ENCODE peak calls at places on chromosomes 3 and 15, in five cellular contexts. T is aorta; I is hepatocyte; N is stomach; W is CD8-positive, alpha-beta memory T cell. O is an unnamed sample. For H3K9me3 and H3K4me1, the result is how much of the 10 kb centered on the place peaks cover.

GRCh38 chr3:107211608-107212007 is 165.6 kb upstream of the CCDC54 start:
- DNase-seq in T (no peak), I (no peak), N (no peak), W (no peak), O (no peak)

GRCh38 chr3:125142418-125142778 is 70.2 kb downstream of the SLC12A8 start:
- DNase-seq in T (no peak), I (no peak), N (no peak), W (no peak), O (no peak)

GRCh38 chr3:124453221-124453620 is 277.0 kb upstream of the UMPS start:
- DNase-seq in T (no peak), I (no peak), N (no peak), W (no peak), O (no peak)

GRCh38 chr3:172150896-172151295 is 111.5 kb downstream of the FNDC3B start:
- DNase-seq in T (no peak), I (no peak), N (no peak), W (no peak), O (no peak)

GRCh38 chr3:195900426-195901355 is 7.7 kb downstream of the TNK2 start:
- DNase-seq in T (peak), I (peak), N (peak), W (no peak), O (no peak)

GRCh38 chr15:29035571-29036285 is 150.0 kb downstream of the APBA2 start:
- DNase-seq in T (no peak), I (no peak), N (no peak), W (no peak), O (no peak)

GRCh38 chr15:41161736-41162135 is 45.7 kb upstream of the INO80 start:
- DNase-seq in T (no peak), I (no peak), N (no peak), W (no peak), O (no peak)

GRCh38 chr3:188631291-188632010 is 477.5 kb downstream of the LPP start:
- DNase-seq in T (no peak), I (no peak), N (no peak), W (no peak), O (no peak)

GRCh38 chr15:95603802-95604201 is 726.7 kb upstream of the NR2F2 start:
- DNase-seq in T (no peak), I (no peak), N (no peak), W (no peak), O (no peak)

GRCh38 chr3:134829716-134830115 is 34.7 kb downstream of the EPHB1 start:
- DNase-seq in T (no peak), I (no peak), N (no peak), W (no peak), O (no peak)

GRCh38 chr3:44913868-44914468 is 39.6 kb downstream of the TGM4 start:
- DNase-seq in T (peak), I (peak), N (peak), W (peak), O (peak)

DNA sequence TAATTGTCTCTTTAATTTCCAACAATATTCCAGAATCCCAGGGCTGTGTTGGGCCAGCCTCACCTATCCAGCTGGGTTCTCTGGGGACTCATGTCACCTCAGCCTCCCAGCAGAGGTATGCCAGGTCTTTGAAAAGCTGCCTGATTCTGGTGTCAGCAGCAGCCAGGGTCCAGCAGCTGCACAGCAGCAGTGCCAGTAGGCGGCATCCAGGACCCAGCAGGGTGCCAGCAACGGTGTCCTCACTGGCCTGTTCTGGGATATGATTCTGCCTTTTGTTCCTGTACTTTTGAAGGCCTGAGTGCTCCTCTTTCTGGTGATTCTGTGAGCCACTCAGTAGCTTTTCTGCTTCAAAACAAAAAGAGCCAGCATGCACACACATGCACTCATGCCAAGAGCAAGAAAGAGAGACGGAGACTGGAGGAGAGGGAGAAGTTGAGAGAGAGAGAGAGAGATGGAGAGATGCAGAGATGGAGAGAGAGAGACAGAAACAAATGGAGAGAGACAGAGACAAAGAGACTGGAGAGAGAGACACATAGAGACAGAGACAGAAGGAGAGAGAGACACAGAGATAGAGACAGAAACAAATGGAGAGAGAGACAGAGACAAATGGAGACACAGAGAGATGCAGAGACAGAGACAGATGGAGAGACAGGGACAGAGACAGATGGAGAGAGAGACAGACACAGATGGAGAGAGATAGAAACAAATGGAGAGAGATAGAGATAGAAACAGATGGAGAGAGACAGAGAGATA is 205.7 kb downstream of the UACA start:
- DNase-seq in T (no peak), I (no peak), N (peak), W (peak), O (no peak)
- H3K4me3 ChIP-seq in T (no peak), I (no peak), N (no peak), W (peak), O (no peak)

GRCh38 chr15:87368511-87368910 is 888.0 kb downstream of the NTRK3 start:
- DNase-seq in T (no peak), I (no peak), N (no peak), W (no peak), O (no peak)

GRCh38 chr15:87365221-87365620 is 891.3 kb downstream of the NTRK3 start:
- DNase-seq in T (no peak), I (no peak), N (no peak), W (no peak), O (no peak)

GRCh38 chr15:87369269-87369668 is 887.3 kb downstream of the NTRK3 start:
- DNase-seq in T (no peak), I (no peak), N (no peak), W (no peak), O (no peak)
- H3K9me3 ChIP-seq in T (under half), I (under half), N (under half), W (under half), O (under half)

GRCh38 chr3:11587766-11588165 is 55.9 kb downstream of the VGLL4 start:
- DNase-seq in T (no peak), I (no peak), N (no peak), W (no peak), O (no peak)

GRCh38 chr3:11588755-11589154 is 55.0 kb downstream of the VGLL4 start:
- DNase-seq in T (no peak), I (no peak), N (no peak), W (no peak), O (no peak)

GRCh38 chr3:11589706-11590105 is 54.0 kb downstream of the VGLL4 start:
- DNase-seq in T (no peak), I (no peak), N (no peak), W (no peak), O (no peak)

GRCh38 chr3:11591006-11591360 is 52.7 kb downstream of the VGLL4 start:
- DNase-seq in T (no peak), I (no peak), N (no peak), W (no peak), O (no peak)

DNA sequence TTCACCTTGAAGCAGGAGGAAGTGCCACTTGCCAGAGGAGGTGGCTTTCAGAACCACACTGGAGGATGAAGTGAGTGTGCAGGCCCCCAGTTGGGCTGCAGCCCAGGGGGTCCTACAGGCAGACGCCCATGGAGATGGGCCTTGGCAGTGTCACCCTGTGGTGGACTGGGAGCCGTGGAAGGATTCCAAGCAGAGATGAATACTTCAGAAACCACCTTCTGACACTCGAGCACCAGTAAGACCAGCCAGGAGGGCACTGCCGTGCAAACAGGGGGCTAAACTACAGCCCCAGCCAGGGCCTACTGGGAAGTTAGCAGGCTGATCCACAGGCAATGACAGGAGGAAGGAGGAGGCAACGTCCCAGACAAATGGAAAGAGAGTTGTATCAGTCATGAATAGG is 55.4 kb downstream of the VGLL4 start:
- DNase-seq in T (no peak), I (no peak), N (no peak), W (no peak), O (no peak)
- H3K4me1 ChIP-seq in T (under half), I (under half), N (half or more), W (under half), O (under half)

DNA sequence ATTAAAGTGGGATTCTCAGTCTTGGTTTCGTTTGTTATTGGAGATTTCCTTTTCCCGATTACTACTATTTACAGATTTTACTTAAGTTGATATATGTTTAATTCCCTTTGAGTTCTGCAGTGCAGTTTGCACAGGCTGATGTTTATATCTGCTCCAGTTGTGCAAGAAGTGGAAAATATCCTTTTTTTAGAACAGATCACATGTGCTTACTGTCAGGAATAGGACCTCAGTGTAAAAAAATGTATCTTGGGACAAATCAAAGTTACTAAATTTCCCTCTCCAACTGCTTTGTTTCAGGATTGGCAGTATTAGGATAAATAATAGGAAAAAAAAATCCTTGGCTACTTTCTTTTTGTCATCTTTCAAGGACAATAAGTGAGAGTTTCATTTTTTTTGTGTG is 6.9 kb downstream of the MITF start:
- DNase-seq in T (no peak), I (no peak), N (no peak), W (no peak), O (no peak)
- H3K4me3 ChIP-seq in T (no peak), I (no peak), N (no peak), W (no peak), O (no peak)

GRCh38 chr15:80662756-80663553 is 32.2 kb upstream of the ABHD17C start:
- DNase-seq in T (no peak), I (no peak), N (no peak), W (no peak), O (no peak)

GRCh38 chr15:80659375-80659774 is 35.7 kb upstream of the ABHD17C start:
- DNase-seq in T (no peak), I (no peak), N (no peak), W (no peak), O (no peak)

GRCh38 chr15:80662129-80662528 is 33.0 kb upstream of the ABHD17C start:
- DNase-seq in T (no peak), I (no peak), N (no peak), W (no peak), O (no peak)

GRCh38 chr15:80665151-80665550 is 30.0 kb upstream of the ABHD17C start:
- DNase-seq in T (no peak), I (no peak), N (no peak), W (no peak), O (no peak)

GRCh38 chr15:80660114-80660513 is 35.0 kb upstream of the ABHD17C start:
- DNase-seq in T (no peak), I (peak), N (peak), W (no peak), O (no peak)
- H3K9me3 ChIP-seq in T (under half), I (under half), N (under half), W (under half), O (under half)

GRCh38 chr15:74424901-74425528 is 8.7 kb downstream of the SEMA7A start:
- DNase-seq in T (no peak), I (no peak), N (no peak), W (no peak), O (no peak)

GRCh38 chr15:74422370-74422722 is 11.4 kb downstream of the SEMA7A start:
- DNase-seq in T (no peak), I (no peak), N (no peak), W (no peak), O (no peak)

GRCh38 chr15:74422723-74423442 is 10.9 kb downstream of the SEMA7A start:
- DNase-seq in T (no peak), I (no peak), N (no peak), W (no peak), O (no peak)

GRCh38 chr15:74425634-74426033 is 8.1 kb downstream of the SEMA7A start:
- DNase-seq in T (no peak), I (no peak), N (no peak), W (no peak), O (no peak)

GRCh38 chr15:74423443-74424257 is 10.1 kb downstream of the SEMA7A start:
- DNase-seq in T (no peak), I (no peak), N (no peak), W (no peak), O (no peak)
- H3K4me1 ChIP-seq in T (under half), I (under half), N (under half), W (under half), O (under half)

DNA sequence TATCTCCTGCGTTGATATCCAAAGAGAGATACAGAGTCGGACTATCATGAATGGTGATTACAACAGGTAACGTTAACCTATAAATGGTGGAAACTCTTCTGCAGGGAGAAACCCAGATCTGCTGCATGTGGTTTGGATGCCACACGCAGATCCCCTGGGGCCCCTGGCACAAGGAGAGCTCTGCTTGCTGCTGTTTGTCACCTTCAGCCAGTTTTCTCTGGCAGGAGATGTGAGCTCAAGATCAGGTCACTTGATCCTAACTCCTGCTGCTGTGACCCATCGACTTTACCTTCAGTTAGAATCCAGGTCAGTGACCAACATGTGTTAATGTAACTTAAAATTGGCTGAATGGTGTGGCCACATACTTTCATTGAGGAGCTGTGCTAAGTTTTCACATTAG is 23.8 kb upstream of the GPR171 start:
- DNase-seq in T (no peak), I (no peak), N (no peak), W (no peak), O (no peak)
- H3K4me3 ChIP-seq in T (no peak), I (no peak), N (no peak), W (no peak), O (peak)

DNA sequence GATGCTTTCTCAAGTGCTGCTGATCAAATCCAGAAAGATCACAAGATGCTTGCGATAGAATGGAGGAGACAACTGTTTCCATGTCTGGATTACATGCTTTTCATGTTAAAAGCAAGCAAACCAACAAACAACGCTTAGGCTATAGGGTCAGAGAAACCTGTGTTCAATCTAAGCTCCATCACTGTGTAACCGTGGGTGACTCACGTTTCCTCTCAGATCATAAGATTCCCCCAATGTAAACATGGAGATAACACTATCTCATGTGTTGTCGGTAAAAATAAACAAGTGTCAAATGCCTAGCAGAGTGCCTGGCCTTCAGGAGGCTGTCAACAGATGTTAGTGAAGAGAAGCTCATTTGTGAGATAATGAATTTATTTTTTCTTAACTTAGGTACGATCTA is 907.8 kb downstream of the NTRK3 start:
- DNase-seq in T (no peak), I (peak), N (no peak), W (no peak), O (no peak)
- H3K9me3 ChIP-seq in T (under half), I (under half), N (under half), W (under half), O (under half)